ENCODE peak calls at places on chromosome 9, in four cellular contexts. E is thyroid gland, Z is GM12865, A is mucosa of descending colon. P is an unnamed sample.

GRCh38 chr9:12439267-12439666 is 253.9 kb upstream of the TYRP1 start:
- DNase-seq in E (no peak), Z (no peak), A (no peak), P (no peak)

GRCh38 chr9:134967547-134967930 is 49.8 kb upstream of the FCN1 start:
- DNase-seq in E (no peak), Z (no peak), A (no peak), P (no peak)

GRCh38 chr9:120716483-120716882 is 2.2 kb upstream of the MEGF9 start:
- DNase-seq in E (no peak), Z (no peak), A (no peak), P (no peak)

GRCh38 chr9:4755026-4755609 is 14.1 kb upstream of the AK3 start:
- DNase-seq in E (no peak), Z (peak), A (no peak), P (no peak)

GRCh38 chr9:128142061-128142460 is 7.2 kb upstream of the LCN2 start:
- DNase-seq in E (no peak), Z (no peak), A (no peak), P (no peak)

GRCh38 chr9:134554750-134555655 is 86.6 kb upstream of the COL5A1 start:
- DNase-seq in E (no peak), Z (no peak), A (no peak), P (peak)

GRCh38 chr9:109286571-109286977 is 34.3 kb downstream of the EPB41L4B start:
- DNase-seq in E (no peak), Z (no peak), A (no peak), P (peak)

GRCh38 chr9:36165766-36166149 is 3.4 kb upstream of the CCIN start:
- DNase-seq in E (no peak), Z (no peak), A (no peak), P (peak)

GRCh38 chr9:16521868-16522381 is 348.5 kb downstream of the BNC2 start:
- DNase-seq in E (no peak), Z (no peak), A (peak), P (peak)

GRCh38 chr9:34654317-34655083 is 2.5 kb downstream of the IL11RA start:
- DNase-seq in E (peak), Z (no peak), A (no peak), P (peak)

GRCh38 chr9:114155967-114156294 is 594 bp downstream of the COL27A1 start:
- DNase-seq in E (no peak), Z (no peak), A (no peak), P (no peak)

GRCh38 chr9:114157516-114158176 is 2.3 kb downstream of the COL27A1 start:
- DNase-seq in E (no peak), Z (no peak), A (no peak), P (peak)

GRCh38 chr9:114156658-114157421 is 1.5 kb downstream of the COL27A1 start:
- DNase-seq in E (peak), Z (no peak), A (peak), P (peak)

GRCh38 chr9:114155263-114155966 is at the start of gene COL27A1:
- DNase-seq in E (peak), Z (peak), A (peak), P (peak)

GRCh38 chr9:114156311-114156657 is 947 bp downstream of the COL27A1 start:
- DNase-seq in E (peak), Z (no peak), A (peak), P (peak)
- H3K4me3 ChIP-seq in E (peak), Z (no peak), A (no peak), P (peak)

GRCh38 chr9:129491486-129491855 is 129.4 kb downstream of the C9orf50 start:
- DNase-seq in E (peak), Z (no peak), A (peak), P (peak)
- H3K4me3 ChIP-seq in E (peak), Z (no peak), A (no peak), P (peak)

DNA sequence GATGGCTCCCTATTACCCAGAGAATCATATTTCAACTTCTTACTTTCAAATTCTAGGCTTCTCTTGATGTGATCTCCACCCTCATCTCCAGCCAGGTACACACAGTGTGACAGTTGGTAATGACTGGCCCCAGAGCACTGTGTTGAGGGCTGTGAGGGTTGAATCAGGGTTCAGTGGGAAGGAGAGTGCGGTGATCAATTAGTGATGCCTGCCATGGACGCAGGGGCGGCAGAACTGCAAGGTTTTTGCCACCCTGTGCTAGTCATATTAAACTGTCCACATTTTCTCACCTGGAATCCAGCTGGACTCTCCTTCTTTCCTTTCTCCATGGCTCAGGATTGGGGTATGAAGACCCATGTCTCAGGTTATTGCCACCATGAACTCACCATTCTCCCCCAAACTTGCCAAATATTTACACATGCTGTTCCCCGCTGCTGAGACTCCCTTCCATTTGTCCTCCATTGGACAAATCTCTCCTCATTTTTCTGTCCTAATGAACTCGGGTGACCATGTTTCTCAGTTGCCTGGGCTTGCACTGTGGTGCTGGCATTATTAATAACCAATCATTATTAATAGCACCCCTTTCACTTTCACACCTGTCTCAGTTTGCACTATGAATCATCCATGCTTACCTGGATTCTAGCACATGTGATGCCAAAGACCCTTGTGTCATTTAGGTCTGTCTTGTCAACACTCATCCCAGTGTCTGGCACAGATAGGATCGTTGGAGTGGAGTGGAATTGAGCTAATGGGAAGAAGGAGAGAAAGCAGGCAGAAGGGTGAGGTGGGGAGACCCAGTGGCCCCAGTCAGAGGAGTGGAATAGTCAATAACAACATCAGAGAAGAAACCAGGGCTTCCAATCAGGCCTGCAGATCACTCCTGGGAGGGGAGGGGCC is 33.9 kb upstream of the CRB2 start:
- DNase-seq in E (no peak), Z (peak), A (no peak), P (no peak)
- H3K4me3 ChIP-seq in E (no peak), Z (peak), A (no peak), P (no peak)

DNA sequence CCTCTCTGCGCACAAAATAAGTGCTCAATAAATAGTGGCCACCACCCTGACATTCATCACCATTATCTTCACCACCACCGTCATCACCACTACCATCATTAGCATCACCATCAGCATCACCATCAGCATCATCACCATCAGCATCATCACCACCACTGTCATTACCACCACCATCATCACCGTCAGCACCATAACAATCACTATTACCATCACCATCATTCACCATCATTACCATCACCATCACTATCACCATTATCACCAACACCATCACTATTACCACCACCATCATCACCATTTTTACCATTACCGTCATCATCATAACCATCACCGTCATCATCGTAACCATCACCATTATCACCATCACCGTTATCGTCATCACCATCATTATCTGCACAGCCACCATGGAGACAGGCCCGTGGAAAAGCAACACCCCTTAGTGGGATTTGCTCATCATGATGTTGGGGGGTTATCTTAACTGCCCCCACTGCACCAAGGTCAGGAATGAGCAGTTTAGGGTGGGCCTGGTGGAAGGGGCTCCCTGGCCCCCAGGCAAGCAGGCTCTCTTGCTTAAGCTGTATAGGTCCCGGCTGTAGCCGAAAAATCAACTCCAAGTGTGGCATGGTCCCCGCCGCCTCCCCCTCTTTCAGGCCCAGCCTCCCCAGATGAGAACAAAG is 18.1 kb downstream of the AKNA start:
- DNase-seq in E (no peak), Z (no peak), A (no peak), P (no peak)
- H3K4me3 ChIP-seq in E (no peak), Z (no peak), A (no peak), P (no peak)

GRCh38 chr9:136977223-136978072 is at the start of gene PTGDS:
- DNase-seq in E (no peak), Z (no peak), A (no peak), P (peak)
- H3K4me3 ChIP-seq in E (peak), Z (no peak), A (no peak), P (peak)

DNA sequence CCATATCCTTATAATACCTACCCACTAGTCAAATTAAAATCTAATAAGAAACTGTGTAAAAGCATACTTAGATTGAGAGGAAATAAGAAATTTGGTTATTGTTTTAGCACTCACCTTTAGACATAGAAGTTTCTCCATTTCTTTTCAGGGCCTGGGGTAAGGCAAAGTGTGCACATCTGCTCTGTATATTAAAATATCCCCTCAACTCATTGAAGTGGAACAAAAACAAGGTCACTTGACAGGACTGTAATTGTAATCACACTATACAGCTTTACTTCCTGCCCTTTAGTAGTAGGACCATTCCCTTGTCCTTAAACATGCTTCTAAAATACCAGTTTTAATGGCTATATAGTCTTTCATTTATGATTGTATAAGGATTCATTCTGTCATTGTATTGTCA is 15.3 kb downstream of the TGFBR1 start:
- DNase-seq in E (no peak), Z (no peak), A (no peak), P (no peak)
- H3K4me3 ChIP-seq in E (no peak), Z (no peak), A (no peak), P (no peak)